ENCODE peak calls at places on chromosome 18, in six cellular contexts. S is PC-9, V is HepG2, T is GM23248, E is HCT116, O is A673. H is an unnamed sample.

GRCh38 chr18:58400337-58400885 is 228.5 kb downstream of the ALPK2 start:
- DNase-seq in T (peak; percentile 85), O (peak; percentile 7), S (no peak), E (no peak), V (no peak), H (no peak)

GRCh38 chr18:67425724-67426123 is 90.8 kb downstream of the DSEL start:
- DNase-seq in O (no peak), T (peak; percentile 96), V (no peak), S (peak; percentile 22), E (no peak), H (no peak)

GRCh38 chr18:35609236-35609635 is 27.7 kb downstream of the GALNT1 start:
- DNase-seq in T (no peak), S (no peak), V (no peak), O (no peak), E (no peak), H (no peak)

GRCh38 chr18:29164993-29165599 is 988.2 kb upstream of the CDH2 start:
- DNase-seq in E (peak; percentile 38), S (no peak), T (peak; percentile 93), V (peak; percentile 13), O (peak; percentile 64), H (peak; percentile 37)

GRCh38 chr18:64115906-64116305 is 33.0 kb downstream of the LINC00305 start:
- DNase-seq in E (no peak), S (no peak), V (no peak), O (peak; percentile 41), T (no peak), H (no peak)

GRCh38 chr18:26813043-26813442 is 52.5 kb downstream of the AQP4 start:
- DNase-seq in V (peak; percentile 56), S (no peak), O (peak; percentile 9), T (peak; percentile 6), E (peak; percentile 44), H (peak; percentile 66)

GRCh38 chr18:13217466-13217961 is 1.0 kb upstream of the LDLRAD4 start:
- DNase-seq in S (peak; percentile 31), V (no peak), O (peak; percentile 48), T (peak; percentile 34), E (no peak), H (peak; percentile 87)

GRCh38 chr18:80148316-80149199 is 39.5 kb downstream of the ADNP2 start:
- DNase-seq in T (peak; percentile 50), E (no peak), S (no peak), V (no peak), O (no peak), H (no peak)

GRCh38 chr18:58239879-58240278 is 195.9 kb downstream of the NEDD4L start:
- DNase-seq in T (no peak), S (no peak), O (no peak), E (no peak), V (no peak), H (no peak)

GRCh38 chr18:47926101-47926850 is 4.2 kb downstream of the SMAD2 start:
- DNase-seq in E (no peak), S (no peak), V (no peak), T (no peak), O (no peak), H (peak; percentile 41)

GRCh38 chr18:53757346-53757745 is 467.1 kb downstream of the MBD2 start:
- DNase-seq in T (no peak), O (no peak), E (no peak), V (no peak), S (no peak), H (no peak)

GRCh38 chr18:36672437-36673344 is 156.1 kb downstream of the TPGS2 start:
- DNase-seq in S (peak; percentile 11), E (no peak), O (peak; percentile 6), V (no peak), T (peak; percentile 73), H (no peak)

GRCh38 chr18:67359868-67360838 is 156.4 kb downstream of the DSEL start:
- DNase-seq in O (peak; percentile 86), T (peak; percentile 97), V (peak; percentile 29), E (no peak), S (peak; percentile 42), H (no peak)

DNA sequence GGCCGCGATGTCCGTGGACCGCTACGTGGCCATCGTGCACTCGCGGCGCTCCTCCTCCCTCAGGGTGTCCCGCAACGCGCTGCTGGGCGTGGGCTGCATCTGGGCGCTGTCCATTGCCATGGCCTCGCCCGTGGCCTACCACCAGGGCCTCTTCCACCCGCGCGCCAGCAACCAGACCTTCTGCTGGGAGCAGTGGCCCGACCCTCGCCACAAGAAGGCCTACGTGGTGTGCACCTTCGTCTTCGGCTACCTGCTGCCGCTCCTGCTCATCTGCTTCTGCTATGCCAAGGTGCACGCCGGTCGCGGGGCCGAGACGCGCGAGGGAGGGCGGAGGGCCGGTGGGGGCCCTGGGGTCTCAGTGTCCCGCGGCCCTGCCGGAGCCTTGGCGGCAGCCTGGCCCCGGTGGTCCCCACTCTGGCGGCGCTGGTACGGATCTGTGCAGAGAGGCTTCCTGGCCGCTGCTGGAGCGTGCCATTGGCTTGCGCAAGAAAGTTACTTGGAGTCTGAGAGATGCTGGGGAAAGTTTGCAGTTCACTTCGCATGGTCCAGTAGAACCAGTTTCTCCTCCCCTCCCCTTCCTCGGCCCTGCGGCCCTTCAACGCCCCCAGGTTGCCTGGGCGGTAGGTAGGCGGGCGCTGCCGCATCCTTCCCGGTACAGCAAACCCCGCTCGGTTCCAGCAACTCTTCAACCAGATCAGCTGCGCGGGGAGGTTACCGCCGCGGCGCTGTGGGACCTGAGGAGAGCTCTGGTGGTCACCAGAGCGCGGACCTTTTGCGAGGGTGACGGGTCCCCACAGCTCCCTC is 1.5 kb downstream of the GALR1 start:
- DNase-seq in E (no peak), V (no peak), S (no peak), T (peak; percentile 8), O (no peak), H (peak; percentile 73)
- TF ChIP-seq EZH2 in E (no peak), V (no peak), S (no peak), T (no peak), O (no peak), H (peak; percentile 96)

GRCh38 chr18:22164337-22165048 is 4.9 kb upstream of the GATA6 start:
- DNase-seq in V (no peak), T (no peak), E (no peak), S (no peak), O (no peak), H (no peak)

GRCh38 chr18:22167471-22168151 is 1.8 kb upstream of the GATA6 start:
- DNase-seq in V (no peak), T (peak; percentile 46), E (no peak), O (peak; percentile 40), S (no peak), H (peak; percentile 65)

GRCh38 chr18:22167091-22167470 is 2.3 kb upstream of the GATA6 start:
- DNase-seq in T (no peak), E (no peak), S (no peak), V (no peak), O (no peak), H (peak; percentile 58)

GRCh38 chr18:22166070-22166972 is 3.1 kb upstream of the GATA6 start:
- DNase-seq in O (peak; percentile 32), E (no peak), S (no peak), T (no peak), V (no peak), H (peak; percentile 57)

DNA sequence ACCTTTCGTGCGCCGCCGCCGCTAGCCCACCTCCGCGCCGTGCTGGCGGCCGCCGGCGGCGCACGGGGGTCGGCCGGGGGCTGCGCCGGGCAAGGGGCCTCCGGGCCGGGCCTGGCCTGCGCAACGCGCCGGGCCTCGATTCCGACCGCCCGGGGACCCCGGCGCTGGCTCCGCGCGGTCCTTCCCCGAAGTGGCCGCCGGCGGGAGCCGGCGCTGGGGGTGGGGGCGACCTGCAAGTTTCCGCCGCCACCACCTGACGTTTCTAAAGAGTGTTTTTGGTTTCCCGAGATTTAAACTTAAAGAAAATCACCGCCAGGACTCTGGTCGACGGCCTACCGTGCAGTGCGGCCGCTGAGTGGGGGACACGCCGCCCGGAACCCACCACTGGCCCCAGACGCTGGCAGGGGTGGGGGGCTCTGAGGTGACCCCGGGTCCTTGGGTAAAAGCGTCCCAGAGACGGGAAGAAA is 3.8 kb upstream of the GATA6 start:
- DNase-seq in O (no peak), E (no peak), S (no peak), V (no peak), T (no peak), H (peak; percentile 77)
- TF ChIP-seq EZH2 in O (no peak), E (no peak), S (no peak), V (no peak), T (peak; percentile 38), H (peak; percentile 47)

GRCh38 chr18:34223164-34223892 is 1.4 kb downstream of the NOL4 start:
- DNase-seq in E (no peak), V (no peak), T (peak; percentile 9), O (peak; percentile 32), S (no peak), H (peak; percentile 65)
- TF ChIP-seq EZH2 in E (no peak), V (no peak), T (peak; percentile 68), O (no peak), S (no peak), H (peak; percentile 91)

DNA sequence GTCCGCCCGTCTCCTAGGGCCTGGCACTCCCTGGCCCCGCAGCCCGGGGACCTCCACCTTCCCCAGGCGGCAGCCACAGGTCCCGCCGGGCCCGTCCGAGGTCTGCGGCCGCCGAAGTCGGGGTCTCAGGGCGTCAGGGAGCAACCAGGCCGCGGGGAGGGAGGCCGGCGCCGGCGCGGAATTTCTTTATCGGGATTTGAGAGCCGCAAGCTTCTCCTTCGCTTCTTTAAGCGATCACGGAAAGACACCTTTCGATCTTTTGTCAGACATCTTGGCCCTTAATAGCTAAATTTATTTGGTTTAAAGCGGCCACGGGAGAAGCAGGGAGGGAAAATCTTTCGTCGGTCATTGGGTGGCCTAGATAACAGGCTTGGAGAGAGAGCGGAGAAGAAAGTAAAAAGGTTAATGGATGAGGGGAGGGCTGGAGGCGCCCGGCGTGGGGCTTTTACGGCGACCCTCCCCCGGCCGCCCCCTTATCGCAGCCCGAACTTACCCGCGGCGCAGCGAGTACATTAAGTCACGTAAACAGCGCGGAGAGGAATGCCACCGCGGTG is 4.3 kb upstream of the GATA6 start:
- DNase-seq in E (no peak), O (no peak), V (no peak), S (no peak), T (no peak), H (peak; percentile 69)
- TF ChIP-seq EZH2 in E (no peak), O (peak; percentile 84), V (no peak), S (no peak), T (peak; percentile 97), H (peak; percentile 98)

GRCh38 chr18:77133051-77133919 is 702 bp upstream of the MBP start:
- DNase-seq in E (no peak), S (peak; percentile 49), V (no peak), O (no peak), T (no peak), H (peak; percentile 52)
- TF ChIP-seq EZH2 in E (no peak), S (no peak), V (no peak), O (no peak), T (no peak), H (peak; percentile 74)

GRCh38 chr18:77249583-77250500 is at the start of gene GALR1:
- DNase-seq in V (no peak), E (no peak), T (peak; percentile 5), O (no peak), S (no peak), H (peak; percentile 77)
- TF ChIP-seq EZH2 in V (no peak), E (no peak), T (no peak), O (no peak), S (no peak), H (peak; percentile 77)

GRCh38 chr18:50405582-50406271 is 30.9 kb downstream of the SKA1 start:
- DNase-seq in O (no peak), E (no peak), V (no peak), S (no peak), T (no peak), H (peak; percentile 64)
- TF ChIP-seq EZH2 in O (no peak), E (no peak), V (no peak), S (no peak), T (no peak), H (no peak)